ENCODE peak calls at places on chromosomes 6 and 20, in five cellular contexts. K is mesenchymal stem cell, I is GM23248, Q is PC-3, J is SK-N-SH. S is an unnamed sample.

GRCh38 chr6:109383438-109383940 is 1.2 kb upstream of the CD164 start:
- DNase-seq in I (peak; percentile 27), J (no peak), Q (no peak), K (peak; percentile 56), S (no peak)

GRCh38 chr20:41055679-41056078 is 27.1 kb downstream of the TOP1 start:
- DNase-seq in I (no peak), Q (no peak), J (no peak), K (no peak), S (peak; percentile 55)

GRCh38 chr6:6941201-6941600 is 166.6 kb upstream of the RREB1 start:
- DNase-seq in J (no peak), I (no peak), Q (no peak), K (no peak), S (no peak)

GRCh38 chr20:14957416-14957815 is 620.0 kb upstream of the FLRT3 start:
- DNase-seq in I (no peak), J (no peak), K (no peak), Q (no peak), S (no peak)

GRCh38 chr6:116020738-116021137 is 40.0 kb downstream of the FRK start:
- DNase-seq in I (no peak), J (no peak), Q (no peak), K (no peak), S (no peak)

GRCh38 chr6:148179786-148180185 is 162.9 kb upstream of the SASH1 start:
- DNase-seq in J (no peak), I (peak; percentile 69), Q (peak; percentile 64), K (peak; percentile 34), S (peak; percentile 39)

GRCh38 chr6:20686142-20686541 is 151.9 kb downstream of the CDKAL1 start:
- DNase-seq in J (no peak), Q (peak; percentile 14), I (no peak), K (no peak), S (no peak)

GRCh38 chr6:82270791-82271392 is 23.3 kb upstream of the IBTK start:
- DNase-seq in I (peak; percentile 64), J (peak; percentile 39), Q (peak; percentile 57), K (peak; percentile 52), S (peak; percentile 42)

GRCh38 chr20:64064145-64064698 is 1.2 kb downstream of the TCEA2 start:
- DNase-seq in I (peak; percentile 89), Q (peak; percentile 72), K (peak; percentile 40), J (no peak), S (peak; percentile 51)

GRCh38 chr6:169117663-169118062 is 136.0 kb downstream of the THBS2 start:
- DNase-seq in I (no peak), Q (no peak), J (no peak), K (no peak), S (no peak)

GRCh38 chr6:121356575-121356974 is 22.3 kb upstream of the TBC1D32 start:
- DNase-seq in I (peak; percentile 5), J (no peak), Q (no peak), K (no peak), S (no peak)

GRCh38 chr6:160750276-160750689 is 48.2 kb downstream of the PLG start:
- DNase-seq in J (no peak), I (peak; percentile 43), Q (peak; percentile 58), K (no peak), S (no peak)

GRCh38 chr6:56540950-56541600 is 101.6 kb downstream of the DST start:
- DNase-seq in K (no peak), J (no peak), Q (peak; percentile 32), I (peak; percentile 57), S (peak; percentile 68)

GRCh38 chr6:133741375-133741861 is 147.5 kb upstream of the TCF21 start:
- DNase-seq in K (peak; percentile 45), Q (no peak), I (peak; percentile 16), J (no peak), S (peak; percentile 17)

GRCh38 chr20:25054995-25055629 is 2.8 kb downstream of the ACSS1 start:
- DNase-seq in I (peak; percentile 77), J (no peak), K (no peak), Q (peak; percentile 53), S (peak; percentile 26)

GRCh38 chr20:30168800-30169138 is 1088.7 kb upstream of the DEFB115 start:
- DNase-seq in J (peak; percentile 14), I (no peak), Q (no peak), K (no peak), S (no peak)

GRCh38 chr6:34416877-34417371 is 8.9 kb downstream of the RPS10 start:
- DNase-seq in I (no peak), K (no peak), Q (no peak), J (no peak), S (no peak)

GRCh38 chr6:169857343-169858292 is 106.2 kb downstream of the ERMARD start:
- DNase-seq in I (no peak), K (no peak), Q (no peak), J (no peak), S (no peak)

GRCh38 chr20:38569747-38570519 is 11.1 kb upstream of the ADIG start:
- DNase-seq in J (no peak), Q (no peak), I (no peak), K (no peak), S (no peak)

GRCh38 chr6:53679446-53679933 is 13.9 kb upstream of the KLHL31 start:
- DNase-seq in J (peak; percentile 23), Q (peak; percentile 59), I (peak; percentile 73), K (peak; percentile 60), S (peak; percentile 46)

GRCh38 chr20:58869662-58870227 is 17.2 kb downstream of the GNAS start:
- DNase-seq in K (no peak), I (no peak), Q (no peak), J (no peak), S (no peak)
- H3K4me1 ChIP-seq in K (no peaks in the 10 kb centered on the region), I (peaks cover 10% of the 10 kb centered on the region), Q (peaks cover 9% of the 10 kb centered on the region), J (no peaks in the 10 kb centered on the region), S (no peaks in the 10 kb centered on the region)

DNA sequence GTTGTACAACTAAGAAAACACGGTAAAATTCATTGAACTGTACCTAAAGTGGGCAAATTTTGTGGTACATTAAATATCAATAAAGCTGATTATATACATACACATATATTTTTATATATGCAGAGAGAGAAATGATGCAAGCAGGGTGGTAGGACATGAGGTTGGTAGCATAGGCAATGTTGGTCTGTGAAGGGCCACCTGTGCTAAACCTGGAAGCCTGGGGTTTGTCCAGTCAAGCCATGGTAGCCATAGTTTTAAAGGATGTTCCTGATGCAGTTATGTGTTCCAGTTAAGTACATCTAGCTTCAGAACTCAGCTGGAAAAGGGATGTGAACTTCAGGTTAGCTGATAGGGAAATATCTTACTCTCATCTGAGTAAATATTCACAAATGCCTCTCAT is 60.1 kb downstream of the TRIM38 start:
- DNase-seq in K (no peak), I (no peak), J (no peak), Q (no peak), S (no peak)
- H3K9ac ChIP-seq in K (peak overlapping the region; percentile 95), I (peak overlapping the region; percentile 89), J (no peak overlapping the region), Q (peak overlapping the region; percentile 84), S (no peak overlapping the region)

GRCh38 chr6:131331146-131331545 is 195.9 kb downstream of the AKAP7 start:
- DNase-seq in K (no peak), I (no peak), J (no peak), Q (no peak), S (peak; percentile 25)
- H3K27me3 ChIP-seq in K (no peaks in the 10 kb centered on the region), I (no peaks in the 10 kb centered on the region), J (no peaks in the 10 kb centered on the region), Q (peaks cover 5% of the 10 kb centered on the region), S (peaks cover 5% of the 10 kb centered on the region)

DNA sequence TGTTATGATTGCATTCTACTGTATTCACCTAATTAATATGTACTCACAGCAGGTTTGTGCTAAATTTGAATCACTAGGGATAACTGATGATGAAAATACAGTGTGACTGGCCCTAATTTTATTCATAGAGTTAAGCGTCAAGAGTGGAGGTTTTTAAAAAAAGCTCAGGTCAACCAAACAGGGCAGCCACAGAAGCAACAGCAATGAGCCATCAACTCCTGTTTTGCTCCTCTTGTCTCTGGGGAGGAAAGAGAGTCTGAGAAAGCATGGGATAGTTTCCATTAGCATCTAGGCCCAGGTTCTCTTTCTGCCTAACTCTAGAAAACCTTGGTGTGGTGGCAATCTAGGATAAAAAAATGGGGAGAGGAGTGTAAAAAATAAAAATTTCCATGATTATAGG is 122.1 kb downstream of the OGFRL1 start:
- DNase-seq in Q (no peak), J (no peak), I (peak; percentile 46), K (no peak), S (no peak)
- H3K4me1 ChIP-seq in Q (peaks cover 35% of the 10 kb centered on the region), J (peaks cover 13% of the 10 kb centered on the region), I (peaks cover 37% of the 10 kb centered on the region), K (peaks cover 16% of the 10 kb centered on the region), S (peaks cover 9% of the 10 kb centered on the region)

DNA sequence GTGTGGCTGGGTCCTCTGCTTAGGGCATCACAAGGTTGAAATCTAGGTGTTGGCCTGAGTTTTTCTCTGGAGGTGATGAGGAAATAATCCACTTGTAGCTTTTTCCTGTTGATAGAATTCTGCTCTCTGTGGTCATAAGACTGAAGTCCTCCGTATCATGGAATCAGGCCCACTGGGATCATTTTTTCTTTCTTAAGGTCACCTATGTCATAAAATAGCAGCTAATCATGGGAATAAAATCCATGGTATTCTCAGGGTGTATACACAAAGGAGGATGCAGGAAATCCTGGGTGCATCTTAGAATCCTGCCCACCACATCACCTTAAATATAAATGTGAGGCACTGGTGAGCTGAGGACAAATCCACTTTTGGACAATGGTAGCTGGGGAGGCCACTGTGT is 72.7 kb downstream of the PRDM1 start:
- DNase-seq in Q (no peak), K (no peak), I (peak; percentile 28), J (no peak), S (peak; percentile 81)
- H3K9ac ChIP-seq in Q (no peak overlapping the region), K (no peak overlapping the region), I (peak overlapping the region; percentile 63), J (peak overlapping the region; percentile 46), S (no peak overlapping the region)

GRCh38 chr20:18909254-18909653 is 95.7 kb downstream of the SCP2D1 start:
- DNase-seq in I (no peak), J (no peak), Q (no peak), K (no peak), S (no peak)
- H3K27me3 ChIP-seq in I (no peaks in the 10 kb centered on the region), J (no peaks in the 10 kb centered on the region), Q (peaks cover 10% of the 10 kb centered on the region), K (no peaks in the 10 kb centered on the region), S (no peaks in the 10 kb centered on the region)

GRCh38 chr20:3157817-3158216 is 1.8 kb downstream of the FASTKD5 start:
- DNase-seq in Q (no peak), K (no peak), J (no peak), I (no peak), S (no peak)
- H3K4me1 ChIP-seq in Q (peaks cover 14% of the 10 kb centered on the region), K (peaks cover 8% of the 10 kb centered on the region), J (peaks cover 5% of the 10 kb centered on the region), I (peaks cover 18% of the 10 kb centered on the region), S (peaks cover 2% of the 10 kb centered on the region)

DNA sequence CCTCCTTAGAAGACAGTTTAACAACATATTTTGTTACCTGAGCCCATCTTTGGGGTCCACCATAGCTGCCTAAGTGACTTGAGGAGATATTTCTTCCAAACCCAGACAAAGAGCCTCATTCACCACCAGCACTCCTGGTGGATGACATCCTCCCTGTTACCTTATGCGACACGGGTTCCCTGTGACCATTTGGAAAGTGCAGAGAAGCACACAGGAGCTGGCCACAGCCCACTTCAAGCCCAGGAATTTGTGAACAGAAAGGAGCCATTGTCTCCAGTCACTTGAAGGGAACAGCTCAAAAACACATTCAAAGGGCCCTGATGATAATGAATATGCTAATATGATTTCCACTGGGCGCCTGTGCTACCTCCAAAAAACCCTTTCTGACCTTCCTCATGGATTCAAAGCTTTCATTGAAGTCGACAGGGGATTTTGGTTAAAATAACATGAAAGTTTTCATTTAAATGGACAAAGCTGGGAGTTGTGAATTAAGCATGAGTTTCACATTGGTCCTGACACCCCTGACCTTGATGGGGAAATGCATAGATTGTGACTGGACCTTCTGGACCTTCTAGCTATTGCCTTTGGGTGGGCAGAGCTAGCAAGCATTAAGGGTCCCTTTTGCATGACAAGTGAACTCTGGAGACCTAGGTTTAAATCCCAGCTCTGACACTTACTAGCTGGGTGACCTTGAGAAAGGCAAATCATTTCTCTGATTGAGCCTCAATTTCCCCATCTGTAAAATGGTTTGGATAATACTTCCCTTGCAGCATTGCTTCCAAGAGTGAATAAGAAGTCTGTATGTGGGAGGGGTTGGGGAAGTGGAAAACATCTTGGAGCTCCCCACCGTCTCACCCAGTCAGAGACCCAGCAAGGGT is 83.3 kb upstream of the SIRPA start:
- DNase-seq in J (no peak), K (peak; percentile 37), Q (no peak), I (no peak), S (peak; percentile 51)
- H3K9ac ChIP-seq in J (peak overlapping the region; percentile 63), K (no peak overlapping the region), Q (no peak overlapping the region), I (peak overlapping the region; percentile 64), S (no peak overlapping the region)

S was measured in fibroblast of lung.